ENCODE peak calls at places on chromosome 13, in eight cellular contexts. V is frontal cortex, D is putamen, W is DMS79, L is T-helper 2 cell, M is astrocyte of the spinal cord, U is fibroblast of the aortic adventitia, J is colonic mucosa. X is an unnamed sample.

GRCh38 chr13:105778196-105778595 is 757.3 kb downstream of the EFNB2 start:
- DNase-seq in V (no peak), D (no peak), W (no peak), L (no peak), M (peak), U (no peak), J (no peak), X (no peak)

GRCh38 chr13:42548731-42549554 is 25.0 kb upstream of the TNFSF11 start:
- DNase-seq in V (peak), D (no peak), W (no peak), L (no peak), M (peak), U (peak), J (no peak), X (peak)

GRCh38 chr13:40814803-40815202 is 25.4 kb downstream of the SLC25A15 start:
- DNase-seq in V (no peak), D (no peak), W (no peak), L (no peak), M (no peak), U (peak), J (no peak), X (no peak)

GRCh38 chr13:87537946-87538345 is 133.2 kb upstream of the SLITRK5 start:
- DNase-seq in V (no peak), D (no peak), W (no peak), L (no peak), M (no peak), U (no peak), J (no peak), X (no peak)

GRCh38 chr13:57314897-57315520 is 148.0 kb downstream of the PRR20E start:
- DNase-seq in V (no peak), D (peak), W (no peak), L (no peak), M (no peak), U (no peak), J (no peak), X (peak)

GRCh38 chr13:39777527-39778061 is 122.1 kb downstream of the COG6 start:
- DNase-seq in V (peak), D (no peak), W (no peak), L (no peak), M (peak), U (peak), J (no peak), X (no peak)

GRCh38 chr13:29771247-29771646 is 79.2 kb downstream of the UBL3 start:
- DNase-seq in V (no peak), D (no peak), W (no peak), L (peak), M (peak), U (peak), J (no peak), X (peak)

GRCh38 chr13:75139291-75139690 is 342.7 kb downstream of the TBC1D4 start:
- DNase-seq in V (no peak), D (no peak), W (no peak), L (no peak), M (peak), U (peak), J (no peak), X (no peak)

GRCh38 chr13:94329754-94330551 is 149.5 kb downstream of the DCT start:
- DNase-seq in V (no peak), D (no peak), W (no peak), L (no peak), M (peak), U (peak), J (no peak), X (no peak)

GRCh38 chr13:75366380-75367280 is 115.3 kb downstream of the TBC1D4 start:
- DNase-seq in V (no peak), D (no peak), W (no peak), L (no peak), M (no peak), U (no peak), J (no peak), X (no peak)

GRCh38 chr13:42174344-42175162 is 97.4 kb upstream of the AKAP11 start:
- DNase-seq in V (no peak), D (no peak), W (no peak), L (no peak), M (no peak), U (peak), J (no peak), X (no peak)

GRCh38 chr13:87094646-87095045 is 576.5 kb upstream of the SLITRK5 start:
- DNase-seq in V (no peak), D (no peak), W (no peak), L (no peak), M (no peak), U (no peak), J (no peak), X (no peak)

GRCh38 chr13:40452741-40453665 is 213.4 kb downstream of the FOXO1 start:
- DNase-seq in V (no peak), D (no peak), W (no peak), L (no peak), M (peak), U (peak), J (no peak), X (no peak)

GRCh38 chr13:35724480-35724879 is 248.0 kb upstream of the MAB21L1 start:
- DNase-seq in V (no peak), D (no peak), W (no peak), L (no peak), M (peak), U (peak), J (no peak), X (no peak)

GRCh38 chr13:19863323-19864017 is at the start of gene ZMYM5:
- DNase-seq in V (peak), D (peak), W (peak), L (peak), M (peak), U (peak), J (peak), X (peak)

GRCh38 chr13:49996166-49996915 is 501 bp upstream of the TRIM13 start:
- DNase-seq in V (peak), D (peak), W (peak), L (peak), M (peak), U (peak), J (peak), X (peak)

GRCh38 chr13:39600766-39601165 is 2.2 kb downstream of the LHFPL6 start:
- DNase-seq in V (peak), D (no peak), W (no peak), L (no peak), M (peak), U (peak), J (no peak), X (peak)

GRCh38 chr13:65834897-65835296 is 1395.2 kb downstream of the PCDH9 start:
- DNase-seq in V (no peak), D (no peak), W (no peak), L (no peak), M (no peak), U (no peak), J (no peak), X (no peak)

GRCh38 chr13:24232474-24232873 is 72.0 kb downstream of the SPATA13 start:
- DNase-seq in V (no peak), D (no peak), W (no peak), L (no peak), M (no peak), U (no peak), J (no peak), X (no peak)

GRCh38 chr13:18944501-18945068 is 237.0 kb downstream of the TUBA3C start:
- DNase-seq in V (no peak), D (no peak), W (no peak), L (no peak), M (no peak), U (no peak), J (no peak), X (no peak)

GRCh38 chr13:110150384-110151091 is 156.4 kb downstream of the COL4A1 start:
- DNase-seq in V (no peak), D (no peak), W (no peak), L (no peak), M (no peak), U (peak), J (no peak), X (no peak)

GRCh38 chr13:113836917-113837553 is 26.8 kb downstream of the GAS6 start:
- DNase-seq in V (no peak), D (no peak), W (peak), L (no peak), M (peak), U (peak), J (peak), X (no peak)

GRCh38 chr13:31638577-31638976 is 100.7 kb upstream of the RXFP2 start:
- DNase-seq in V (no peak), D (no peak), W (no peak), L (no peak), M (peak), U (peak), J (no peak), X (no peak)

GRCh38 chr13:48505597-48506091 is 27.2 kb downstream of the RCBTB2 start:
- DNase-seq in V (no peak), D (no peak), W (no peak), L (peak), M (no peak), U (no peak), J (no peak), X (peak)

GRCh38 chr13:64817721-64818120 is 2412.4 kb downstream of the PCDH9 start:
- DNase-seq in V (no peak), D (no peak), W (no peak), L (no peak), M (peak), U (peak), J (no peak), X (no peak)

GRCh38 chr13:67769987-67770341 is 539.8 kb upstream of the PCDH9 start:
- DNase-seq in V (no peak), D (no peak), W (no peak), L (no peak), M (no peak), U (no peak), J (no peak), X (no peak)

GRCh38 chr13:33992891-33993336 is 175.0 kb downstream of the RFC3 start:
- DNase-seq in V (no peak), D (no peak), W (no peak), L (no peak), M (no peak), U (no peak), J (no peak), X (no peak)

GRCh38 chr13:107568181-107568580 is 647.2 kb downstream of the LIG4 start:
- DNase-seq in V (no peak), D (no peak), W (no peak), L (no peak), M (peak), U (no peak), J (no peak), X (no peak)

GRCh38 chr13:80497978-80498377 is 157.1 kb upstream of the SPRY2 start:
- DNase-seq in V (no peak), D (no peak), W (no peak), L (no peak), M (no peak), U (no peak), J (no peak), X (no peak)

GRCh38 chr13:101455863-101456262 is 3.4 kb downstream of the ITGBL1 start:
- DNase-seq in V (no peak), D (no peak), W (no peak), L (no peak), M (peak), U (peak), J (no peak), X (no peak)

GRCh38 chr13:35768551-35768950 is 292.1 kb upstream of the MAB21L1 start:
- DNase-seq in V (no peak), D (no peak), W (no peak), L (no peak), M (peak), U (no peak), J (no peak), X (no peak)

GRCh38 chr13:99656092-99656745 is 154.9 kb downstream of the TM9SF2 start:
- DNase-seq in V (peak), D (peak), W (peak), L (peak), M (peak), U (peak), J (peak), X (peak)

GRCh38 chr13:34179481-34179880 is 361.5 kb downstream of the RFC3 start:
- DNase-seq in V (no peak), D (no peak), W (peak), L (no peak), M (peak), U (peak), J (no peak), X (no peak)

GRCh38 chr13:114062341-114062740 is 70.1 kb downstream of the RASA3 start:
- DNase-seq in V (no peak), D (no peak), W (no peak), L (no peak), M (no peak), U (no peak), J (no peak), X (no peak)

GRCh38 chr13:45833663-45834062 is 17.9 kb downstream of the SIAH3 start:
- DNase-seq in V (peak), D (no peak), W (no peak), L (no peak), M (peak), U (peak), J (no peak), X (peak)

GRCh38 chr13:113971471-113972231 is 2.2 kb downstream of the C13orf46 start:
- DNase-seq in V (no peak), D (no peak), W (no peak), L (no peak), M (no peak), U (no peak), J (no peak), X (no peak)

GRCh38 chr13:104641309-104641708 is 1575.1 kb upstream of the SLC10A2 start:
- DNase-seq in V (no peak), D (no peak), W (no peak), L (no peak), M (peak), U (no peak), J (no peak), X (no peak)

X was measured in globus pallidus.